ENCODE peak calls at places on chromosomes 11 and 22, in nine cellular contexts. G, I, M, Y, D, F, T, K and J are unnamed samples.

GRCh38 chr11:113023228-113023627 is 62.0 kb downstream of the NCAM1 start:
- DNase-seq in Y (no peak), G (no peak), F (no peak), I (no peak), K (no peak), T (peak), D (no peak), M (no peak), J (no peak)

GRCh38 chr11:27514076-27514475 is 7.5 kb upstream of the LIN7C start:
- DNase-seq in D (no peak), F (no peak), M (no peak), I (no peak), Y (no peak), G (no peak), K (no peak), T (no peak), J (no peak)

GRCh38 chr11:888290-889212 is 22.1 kb downstream of the CHID1 start:
- DNase-seq in T (no peak), K (no peak), M (no peak), I (no peak), F (no peak), Y (no peak), D (no peak), G (no peak), J (no peak)

GRCh38 chr11:84865257-84865656 is 761.9 kb downstream of the DLG2 start:
- DNase-seq in F (no peak), K (peak), T (no peak), G (no peak), M (no peak), D (no peak), I (no peak), Y (no peak), J (no peak)

GRCh38 chr11:114031599-114032320 is 27.8 kb upstream of the ZBTB16 start:
- DNase-seq in K (peak), D (no peak), M (no peak), F (no peak), I (peak), Y (no peak), G (no peak), T (no peak), J (no peak)

GRCh38 chr11:43833657-43834073 is 47.0 kb upstream of the ALKBH3 start:
- DNase-seq in D (peak), G (no peak), K (peak), F (no peak), M (no peak), I (no peak), Y (no peak), T (peak), J (no peak)

GRCh38 chr11:21142007-21142406 is 472.6 kb downstream of the NELL1 start:
- DNase-seq in F (no peak), K (no peak), G (no peak), M (no peak), Y (peak), T (no peak), D (no peak), I (no peak), J (no peak)

GRCh38 chr11:45264839-45265515 is 21.2 kb downstream of the SYT13 start:
- DNase-seq in K (peak), G (no peak), M (no peak), T (peak), Y (no peak), I (no peak), D (peak), F (no peak), J (no peak)

GRCh38 chr11:2473361-2474058 is 28.7 kb downstream of the KCNQ1 start:
- DNase-seq in M (no peak), K (no peak), Y (peak), I (no peak), T (no peak), F (no peak), G (no peak), D (no peak), J (no peak)

GRCh38 chr22:35538801-35539321 is 1.8 kb upstream of the RASD2 start:
- DNase-seq in D (no peak), F (no peak), I (no peak), Y (peak), K (peak), T (no peak), M (no peak), G (no peak), J (peak)
- TF ChIP-seq CTCF in D (peak), F (peak), I (peak), Y (peak), K (peak), T (peak), M (peak), G (peak), J (peak)

GRCh38 chr22:45970709-45971388 is 6.1 kb downstream of the WNT7B start:
- DNase-seq in F (no peak), G (no peak), T (no peak), I (no peak), D (peak), Y (peak), M (no peak), K (no peak), J (no peak)
- TF ChIP-seq CTCF in F (no peak), G (no peak), T (no peak), I (no peak), D (no peak), Y (no peak), M (no peak), K (no peak), J (no peak)

DNA sequence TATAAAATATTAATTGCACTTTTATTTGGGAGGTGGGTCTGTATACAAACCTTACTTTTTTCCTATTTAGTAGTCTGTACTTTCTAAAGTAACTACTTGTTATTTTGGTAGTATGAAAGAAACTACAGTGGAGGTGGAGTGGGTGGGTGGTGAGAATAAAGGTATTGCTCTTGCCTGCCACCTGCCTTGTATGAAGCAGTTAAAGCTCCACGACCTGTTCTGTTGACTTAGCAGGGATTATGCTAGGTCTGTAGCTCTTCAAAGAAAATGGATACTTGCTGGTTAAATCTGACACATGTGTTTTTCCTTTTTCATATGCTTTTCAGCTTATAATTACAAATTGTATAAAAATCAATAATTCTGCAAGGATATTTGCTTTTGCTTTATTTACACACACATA is 111.9 kb downstream of the EHF start:
- DNase-seq in K (no peak), T (no peak), G (no peak), F (no peak), I (no peak), M (no peak), Y (no peak), D (no peak), J (no peak)
- TF ChIP-seq CTCF in K (no peak), T (no peak), G (no peak), F (no peak), I (no peak), M (no peak), Y (no peak), D (no peak), J (no peak)

GRCh38 chr11:132312616-132313210 is 942.3 kb downstream of the NTM start:
- DNase-seq in K (no peak), I (no peak), F (no peak), T (peak), D (peak), G (no peak), Y (peak), M (no peak), J (no peak)
- TF ChIP-seq CTCF in K (peak), I (peak), F (no peak), T (peak), D (peak), G (no peak), Y (peak), M (no peak), J (no peak)

DNA sequence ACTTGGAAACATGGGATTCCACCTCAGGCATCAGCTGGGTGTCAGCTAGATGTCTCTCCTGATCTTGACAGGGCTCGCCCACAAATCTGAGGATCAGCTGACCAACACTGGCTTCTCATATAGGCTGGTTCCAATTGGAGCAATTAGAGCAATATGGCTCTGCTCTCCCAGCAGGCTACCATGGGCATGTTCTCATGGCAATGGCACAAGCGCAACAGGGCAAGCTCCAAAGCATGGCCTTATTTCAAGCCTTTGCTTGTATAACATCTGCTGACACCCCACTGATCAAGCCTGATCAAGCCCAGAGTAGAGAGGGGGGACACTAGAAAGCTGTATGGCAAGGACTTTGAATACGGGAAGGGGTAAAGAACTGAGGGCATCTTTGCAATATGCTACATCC is 40.7 kb upstream of the SPATA19 start:
- DNase-seq in T (no peak), Y (no peak), I (no peak), D (no peak), K (no peak), M (no peak), G (no peak), F (no peak), J (no peak)
- TF ChIP-seq CTCF in T (no peak), Y (no peak), I (no peak), D (no peak), K (no peak), M (no peak), G (no peak), F (no peak), J (no peak)

GRCh38 chr11:129695543-129696308 is 119.9 kb upstream of the TMEM45B start:
- DNase-seq in M (no peak), K (peak), F (no peak), T (peak), Y (peak), G (no peak), I (peak), D (peak), J (peak)
- TF ChIP-seq CTCF in M (peak), K (peak), F (peak), T (peak), Y (peak), G (peak), I (peak), D (peak), J (peak)

DNA sequence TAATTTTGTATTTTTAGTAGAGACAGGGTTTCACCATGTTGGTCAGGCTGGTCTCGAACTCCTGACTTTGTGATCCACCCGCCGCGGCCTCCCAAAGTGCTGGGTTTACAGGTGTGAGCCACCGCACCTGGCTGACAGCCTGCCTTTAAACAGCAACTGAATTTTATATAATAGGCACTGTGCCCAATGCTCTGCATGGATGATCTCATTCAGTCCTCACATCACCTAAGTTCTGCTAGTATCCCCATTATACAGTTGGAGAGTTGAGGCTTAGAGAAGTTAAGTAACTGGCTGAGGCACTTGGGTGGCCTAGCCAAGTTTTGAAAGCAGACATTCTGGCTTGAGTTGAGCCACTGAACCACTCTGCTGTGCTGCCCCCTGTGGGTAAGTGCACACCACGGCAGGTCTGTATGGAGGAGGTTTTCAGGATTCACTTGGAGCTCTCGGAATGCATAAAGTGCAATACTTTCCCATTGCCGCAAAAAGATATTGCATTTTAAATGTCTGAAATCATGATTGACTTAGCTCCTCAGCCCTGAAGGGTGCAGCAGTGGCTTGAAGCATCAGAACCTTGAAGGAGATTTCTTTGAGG is 112.4 kb downstream of the LDLRAD3 start:
- DNase-seq in Y (peak), I (no peak), T (peak), F (no peak), D (peak), M (no peak), K (peak), G (no peak), J (peak)
- TF ChIP-seq CTCF in Y (peak), I (peak), T (peak), F (no peak), D (peak), M (no peak), K (peak), G (peak), J (peak)

DNA sequence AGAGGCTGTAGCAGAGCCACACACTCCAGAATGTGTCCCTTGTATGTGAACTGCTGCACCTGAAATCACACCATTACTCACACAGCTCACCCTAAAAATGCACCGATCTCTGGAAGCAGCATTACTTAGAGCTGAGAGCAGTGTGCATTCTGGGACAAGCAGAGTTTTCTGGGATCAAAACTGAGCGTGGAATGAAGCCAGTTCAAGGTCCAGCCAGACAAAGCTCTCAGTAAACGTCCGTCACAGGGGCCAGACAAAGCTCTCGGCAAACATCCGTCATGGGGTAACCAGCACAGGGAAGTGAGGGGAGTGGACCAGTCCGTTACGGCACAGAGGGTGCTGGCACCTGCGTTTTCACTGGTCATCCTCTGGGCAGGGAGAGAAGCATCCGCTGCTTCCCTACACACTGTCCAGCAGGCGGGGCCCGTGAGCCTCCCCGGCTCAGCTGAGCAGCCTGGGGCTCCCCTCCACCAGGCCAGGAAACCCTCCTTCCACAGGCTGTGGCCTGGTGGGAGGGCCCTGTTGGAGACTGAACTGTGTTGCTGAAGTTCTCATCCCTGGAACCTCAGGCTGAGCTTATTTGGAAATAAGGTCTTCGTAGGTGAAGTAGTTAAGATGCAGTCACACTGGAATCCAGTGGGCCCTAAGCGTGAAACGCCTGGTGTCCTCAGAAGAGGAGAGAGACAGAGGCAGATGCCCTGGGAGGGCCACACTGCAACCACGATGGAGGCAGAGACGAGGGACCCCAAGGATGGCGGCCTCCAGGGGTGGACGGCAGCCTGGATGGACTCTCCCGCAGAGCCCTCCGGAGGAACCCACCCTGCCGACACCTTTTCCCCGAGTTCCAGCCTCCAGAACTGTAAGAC is 883.9 kb downstream of the BRD1 start:
- DNase-seq in I (no peak), M (no peak), K (peak), T (no peak), D (no peak), Y (peak), G (no peak), F (no peak), J (no peak)
- TF ChIP-seq CTCF in I (peak), M (no peak), K (peak), T (no peak), D (no peak), Y (peak), G (peak), F (peak), J (no peak)

DNA sequence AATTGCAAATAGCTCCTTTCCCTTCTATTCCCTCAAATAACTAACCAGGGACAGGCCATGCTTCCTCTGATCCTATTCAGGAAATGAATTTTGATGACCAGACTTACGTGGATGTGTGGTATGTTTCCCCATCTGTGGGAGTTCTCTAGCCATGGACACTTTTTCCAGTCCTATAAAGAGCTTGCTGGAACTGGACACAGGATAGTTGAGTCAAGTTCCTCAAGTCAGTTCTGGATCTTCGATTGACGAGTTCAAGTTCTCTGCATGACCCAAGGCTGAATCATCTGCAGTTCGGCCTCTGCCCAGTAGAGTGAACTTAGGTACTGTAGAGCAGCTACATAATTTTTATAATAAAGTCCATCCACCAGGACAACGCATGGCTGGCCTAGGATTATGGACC is 52.7 kb upstream of the CCND1 start:
- DNase-seq in G (no peak), I (no peak), F (no peak), Y (no peak), K (peak), M (no peak), D (peak), T (peak), J (peak)
- TF ChIP-seq CTCF in G (no peak), I (no peak), F (no peak), Y (peak), K (peak), M (no peak), D (peak), T (peak), J (no peak)